ENCODE peak calls at places on chromosome 1, in four cellular contexts. One of them, this sample, is unnamed.

GRCh38 chr1:86137458-86137857 is 19.1 kb downstream of the COL24A1 start:
- DNase-seq in stimulated activated CD4-positive, alpha-beta T cell treated with anti-CD3 and anti-CD28 coated beads, Interleukin-1b, Interleukin-23, amount 100 ng/mL, for 24 hours: no peak
- DNase-seq in NCI-H1092: no peak
- DNase-seq in HS-5: peak
- DNase-seq in this sample: peak

GRCh38 chr1:1259119-1259488 is 12.6 kb upstream of the C1QTNF12 start:
- DNase-seq in stimulated activated CD4-positive, alpha-beta T cell treated with anti-CD3 and anti-CD28 coated beads, Interleukin-1b, Interleukin-23, amount 100 ng/mL, for 24 hours: no peak
- DNase-seq in NCI-H1092: no peak
- DNase-seq in HS-5: no peak
- DNase-seq in this sample: no peak

GRCh38 chr1:44485229-44485932 is 80.3 kb downstream of the RNF220 start:
- DNase-seq in stimulated activated CD4-positive, alpha-beta T cell treated with anti-CD3 and anti-CD28 coated beads, Interleukin-1b, Interleukin-23, amount 100 ng/mL, for 24 hours: no peak
- DNase-seq in NCI-H1092: no peak
- DNase-seq in HS-5: peak
- DNase-seq in this sample: peak

GRCh38 chr1:180988221-180988826 is 34.3 kb downstream of the STX6 start:
- DNase-seq in stimulated activated CD4-positive, alpha-beta T cell treated with anti-CD3 and anti-CD28 coated beads, Interleukin-1b, Interleukin-23, amount 100 ng/mL, for 24 hours: no peak
- DNase-seq in NCI-H1092: peak
- DNase-seq in HS-5: no peak
- DNase-seq in this sample: no peak

GRCh38 chr1:89873250-89873649 is 52.4 kb downstream of the LRRC8D start:
- DNase-seq in stimulated activated CD4-positive, alpha-beta T cell treated with anti-CD3 and anti-CD28 coated beads, Interleukin-1b, Interleukin-23, amount 100 ng/mL, for 24 hours: no peak
- DNase-seq in NCI-H1092: no peak
- DNase-seq in HS-5: no peak
- DNase-seq in this sample: no peak

GRCh38 chr1:230861489-230861888 is 6.8 kb downstream of the C1orf198 start:
- DNase-seq in stimulated activated CD4-positive, alpha-beta T cell treated with anti-CD3 and anti-CD28 coated beads, Interleukin-1b, Interleukin-23, amount 100 ng/mL, for 24 hours: no peak
- DNase-seq in NCI-H1092: no peak
- DNase-seq in HS-5: no peak
- DNase-seq in this sample: no peak

GRCh38 chr1:24391882-24392603 is 21.5 kb downstream of the STPG1 start:
- DNase-seq in stimulated activated CD4-positive, alpha-beta T cell treated with anti-CD3 and anti-CD28 coated beads, Interleukin-1b, Interleukin-23, amount 100 ng/mL, for 24 hours: no peak
- DNase-seq in NCI-H1092: peak
- DNase-seq in HS-5: no peak
- DNase-seq in this sample: no peak

GRCh38 chr1:50425376-50426107 is 2.3 kb upstream of the DMRTA2 start:
- DNase-seq in stimulated activated CD4-positive, alpha-beta T cell treated with anti-CD3 and anti-CD28 coated beads, Interleukin-1b, Interleukin-23, amount 100 ng/mL, for 24 hours: no peak
- DNase-seq in NCI-H1092: no peak
- DNase-seq in HS-5: no peak
- DNase-seq in this sample: no peak

GRCh38 chr1:163570061-163570460 is 248.3 kb downstream of the NUF2 start:
- DNase-seq in stimulated activated CD4-positive, alpha-beta T cell treated with anti-CD3 and anti-CD28 coated beads, Interleukin-1b, Interleukin-23, amount 100 ng/mL, for 24 hours: no peak
- DNase-seq in NCI-H1092: no peak
- DNase-seq in HS-5: no peak
- DNase-seq in this sample: no peak

GRCh38 chr1:67382292-67382691 is 47.9 kb downstream of the SERBP1 start:
- DNase-seq in stimulated activated CD4-positive, alpha-beta T cell treated with anti-CD3 and anti-CD28 coated beads, Interleukin-1b, Interleukin-23, amount 100 ng/mL, for 24 hours: no peak
- DNase-seq in NCI-H1092: no peak
- DNase-seq in HS-5: no peak
- DNase-seq in this sample: no peak